ENCODE peak calls at places on chromosomes 6 and 20, in five cellular contexts. E, V, Q, F and B are unnamed samples.

GRCh38 chr20:51562334-51563140 is 20.0 kb upstream of the NFATC2 start:
- DNase-seq in E (peak), V (peak), Q (peak), F (no peak), B (peak)

GRCh38 chr6:64280569-64280968 is 645.0 kb downstream of the PHF3 start:
- DNase-seq in E (no peak), V (no peak), Q (no peak), F (no peak), B (peak)

GRCh38 chr6:7933794-7934193 is 23.2 kb upstream of the TXNDC5 start:
- DNase-seq in E (no peak), V (no peak), Q (no peak), F (peak), B (no peak)

GRCh38 chr6:1240766-1241165 is 71.1 kb upstream of the FOXQ1 start:
- DNase-seq in E (no peak), V (no peak), Q (no peak), F (no peak), B (no peak)

GRCh38 chr6:127690092-127690491 is 113.1 kb downstream of the C6orf58 start:
- DNase-seq in E (no peak), V (no peak), Q (peak), F (no peak), B (peak)

GRCh38 chr6:144893737-144894151 is 608.6 kb downstream of the UTRN start:
- DNase-seq in E (no peak), V (no peak), Q (no peak), F (no peak), B (no peak)

GRCh38 chr6:658244-658643 is 1.3 kb upstream of the HUS1B start:
- DNase-seq in E (no peak), V (peak), Q (no peak), F (no peak), B (no peak)

GRCh38 chr6:132235596-132236280 is 165.5 kb downstream of the MOXD1 start:
- DNase-seq in E (no peak), V (no peak), Q (no peak), F (no peak), B (no peak)

GRCh38 chr20:50824137-50824536 is 29.3 kb downstream of the BCAS4 start:
- DNase-seq in E (no peak), V (no peak), Q (no peak), F (no peak), B (peak)

GRCh38 chr6:157292202-157292601 is 31.1 kb downstream of the TMEM242 start:
- DNase-seq in E (no peak), V (no peak), Q (no peak), F (no peak), B (no peak)

GRCh38 chr6:157709514-157709913 is 113.5 kb upstream of the SNX9 start:
- DNase-seq in E (no peak), V (no peak), Q (no peak), F (no peak), B (no peak)

GRCh38 chr20:4507288-4507719 is 214.4 kb upstream of the PRND start:
- DNase-seq in E (no peak), V (no peak), Q (no peak), F (no peak), B (no peak)

GRCh38 chr6:30572078-30572605 is 900 bp downstream of the ABCF1 start:
- DNase-seq in E (no peak), V (no peak), Q (no peak), F (no peak), B (no peak)

GRCh38 chr6:30944051-30944450 is 3.3 kb downstream of the MUCL3 start:
- DNase-seq in E (no peak), V (no peak), Q (no peak), F (no peak), B (no peak)

GRCh38 chr20:2299301-2299700 is 3.5 kb downstream of the TGM3 start:
- DNase-seq in E (no peak), V (no peak), Q (no peak), F (no peak), B (no peak)

GRCh38 chr6:3518356-3518841 is 61.5 kb upstream of the SLC22A23 start:
- DNase-seq in E (no peak), V (no peak), Q (peak), F (no peak), B (peak)

GRCh38 chr6:17998003-17998402 is 10.6 kb upstream of the KIF13A start:
- DNase-seq in E (no peak), V (no peak), Q (no peak), F (no peak), B (no peak)

GRCh38 chr6:150412221-150412620 is 43.4 kb downstream of the IYD start:
- DNase-seq in E (no peak), V (no peak), Q (no peak), F (no peak), B (no peak)

GRCh38 chr6:27495386-27496135 is 22.7 kb upstream of the ZNF184 start:
- DNase-seq in E (peak), V (peak), Q (peak), F (peak), B (peak)

GRCh38 chr6:154852700-154853099 is 119.5 kb downstream of the SCAF8 start:
- DNase-seq in E (no peak), V (peak), Q (no peak), F (no peak), B (peak)

GRCh38 chr6:129686941-129687627 is 22.9 kb downstream of the ARHGAP18 start:
- DNase-seq in E (no peak), V (no peak), Q (no peak), F (peak), B (no peak)
- TF ChIP-seq JUND in E (no peak), V (no peak), Q (no peak), F (no peak), B (no peak)

DNA sequence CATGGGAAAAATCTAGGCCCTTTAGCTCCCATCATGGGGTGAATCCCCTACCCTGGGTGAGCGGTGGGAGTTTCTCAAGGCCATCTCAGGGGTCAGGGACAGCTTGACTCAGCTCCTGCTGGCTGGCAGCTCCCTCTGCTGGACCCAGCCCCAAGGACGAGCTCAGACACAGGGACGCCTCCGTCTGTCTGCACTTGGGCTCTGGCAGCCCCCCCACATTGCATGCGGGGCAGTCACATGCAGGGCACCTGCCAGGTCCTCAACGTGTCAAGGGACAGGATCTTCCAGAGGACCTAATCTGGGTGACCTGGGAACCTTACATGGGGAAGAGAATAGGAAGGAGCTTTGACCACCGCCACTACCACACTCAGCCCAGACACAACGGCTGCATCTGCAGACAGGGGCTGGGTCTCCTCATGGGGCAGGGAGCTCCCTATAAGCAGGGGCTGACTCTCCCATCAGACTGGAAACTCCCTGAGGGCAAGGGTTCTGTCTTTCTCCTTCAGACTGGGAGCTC is 173.4 kb downstream of the MRPL14 start:
- DNase-seq in E (peak), V (peak), Q (no peak), F (no peak), B (no peak)
- TF ChIP-seq JUND in E (no peak), V (no peak), Q (no peak), F (no peak), B (no peak)

GRCh38 chr6:67717281-67717680 is 917.8 kb upstream of the ADGRB3 start:
- DNase-seq in E (no peak), V (no peak), Q (no peak), F (no peak), B (no peak)
- TF ChIP-seq JUND in E (no peak), V (no peak), Q (no peak), F (no peak), B (no peak)

DNA sequence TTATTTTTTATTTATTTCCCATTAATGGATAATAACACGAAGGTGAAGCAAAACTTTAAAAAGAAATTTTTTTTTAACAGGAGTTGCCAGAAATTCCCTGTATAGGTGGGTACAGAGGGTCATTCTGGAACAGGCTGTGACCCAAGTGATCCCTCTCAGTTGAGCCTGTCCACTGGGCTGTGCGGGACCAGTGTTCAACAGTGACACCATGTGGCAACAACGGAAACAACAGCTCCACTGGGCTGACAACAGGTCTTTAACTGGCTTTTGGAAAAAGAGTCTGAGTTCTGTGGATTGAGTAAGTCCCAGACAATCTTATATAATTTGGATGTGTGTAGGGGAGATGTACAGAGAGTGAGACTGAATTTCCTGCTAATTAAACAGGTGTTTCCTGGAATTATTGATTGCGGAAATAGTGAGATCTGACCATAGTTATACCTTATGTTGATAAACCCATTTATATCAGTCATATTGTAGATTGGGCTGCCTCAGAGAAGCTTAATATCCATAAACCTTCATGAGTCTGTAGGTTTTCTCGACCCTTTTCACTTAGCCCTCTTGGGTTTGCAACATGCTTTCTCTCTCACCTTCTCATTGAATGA is 17.6 kb downstream of the KIAA1755 start:
- DNase-seq in E (peak), V (peak), Q (peak), F (no peak), B (no peak)
- TF ChIP-seq JUND in E (no peak), V (peak), Q (no peak), F (no peak), B (no peak)

DNA sequence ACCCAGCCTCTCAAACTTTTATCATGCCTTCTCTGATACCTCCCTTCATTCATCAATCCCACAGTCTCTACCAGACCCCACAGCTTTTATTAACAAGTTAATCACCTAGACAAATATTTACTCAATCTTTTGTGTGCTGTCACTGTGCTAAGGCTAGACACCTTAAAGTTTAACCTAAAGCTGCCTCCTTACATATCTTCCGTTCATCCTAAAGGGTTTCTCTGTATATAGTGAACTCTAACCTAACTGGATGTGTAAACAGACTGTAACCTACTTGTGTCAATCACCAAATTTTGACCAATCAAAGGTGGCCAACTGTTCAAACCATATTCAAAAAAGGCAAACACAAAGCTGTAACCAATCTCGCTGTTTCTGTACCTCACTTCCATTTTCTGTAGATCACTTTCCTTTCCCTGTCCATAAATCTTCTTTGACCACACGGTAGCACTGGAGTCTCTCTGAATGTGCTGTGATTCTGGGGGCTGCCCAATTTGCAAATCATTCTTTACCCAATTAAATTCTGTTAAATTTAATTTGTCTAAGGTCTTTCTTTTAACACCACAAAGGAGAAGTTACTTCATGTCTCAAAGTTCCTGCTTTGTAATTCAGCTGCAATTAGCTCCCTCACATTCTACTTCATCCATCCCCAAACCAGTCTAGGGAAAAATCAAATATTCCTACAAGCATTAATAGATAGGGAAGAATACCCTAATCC is 72.5 kb downstream of the ARHGAP18 start:
- DNase-seq in E (no peak), V (no peak), Q (no peak), F (no peak), B (no peak)
- TF ChIP-seq JUND in E (no peak), V (no peak), Q (no peak), F (no peak), B (no peak)

DNA sequence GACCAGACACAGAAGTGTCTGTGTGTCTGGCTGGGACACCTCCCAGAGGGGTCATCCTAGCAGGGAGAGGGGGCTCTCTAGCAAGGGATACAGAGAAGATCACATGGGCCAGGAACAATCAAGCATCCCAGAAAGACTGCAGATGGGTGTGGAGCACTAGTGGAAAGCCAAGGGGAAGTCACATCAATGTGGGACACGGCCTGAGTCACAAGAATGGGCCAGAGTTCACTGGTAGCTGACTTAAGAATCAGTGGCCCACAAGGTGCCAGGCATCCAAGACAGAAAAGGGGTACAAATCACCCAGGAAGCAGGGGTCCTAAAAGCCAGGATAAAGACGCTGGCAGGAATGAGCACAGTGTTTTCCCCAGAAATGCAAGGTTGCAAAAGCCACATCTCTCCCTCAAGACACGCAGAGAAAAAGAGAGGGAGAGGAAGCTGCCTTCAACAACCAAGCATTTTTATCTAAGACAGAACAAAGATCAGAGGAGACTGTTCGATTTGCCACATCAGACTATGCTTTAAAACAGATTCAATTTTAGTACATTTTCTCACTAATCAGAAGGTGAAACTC is 113.6 kb upstream of the DST start:
- DNase-seq in E (no peak), V (no peak), Q (no peak), F (no peak), B (no peak)
- TF ChIP-seq JUND in E (no peak), V (no peak), Q (no peak), F (no peak), B (no peak)

DNA sequence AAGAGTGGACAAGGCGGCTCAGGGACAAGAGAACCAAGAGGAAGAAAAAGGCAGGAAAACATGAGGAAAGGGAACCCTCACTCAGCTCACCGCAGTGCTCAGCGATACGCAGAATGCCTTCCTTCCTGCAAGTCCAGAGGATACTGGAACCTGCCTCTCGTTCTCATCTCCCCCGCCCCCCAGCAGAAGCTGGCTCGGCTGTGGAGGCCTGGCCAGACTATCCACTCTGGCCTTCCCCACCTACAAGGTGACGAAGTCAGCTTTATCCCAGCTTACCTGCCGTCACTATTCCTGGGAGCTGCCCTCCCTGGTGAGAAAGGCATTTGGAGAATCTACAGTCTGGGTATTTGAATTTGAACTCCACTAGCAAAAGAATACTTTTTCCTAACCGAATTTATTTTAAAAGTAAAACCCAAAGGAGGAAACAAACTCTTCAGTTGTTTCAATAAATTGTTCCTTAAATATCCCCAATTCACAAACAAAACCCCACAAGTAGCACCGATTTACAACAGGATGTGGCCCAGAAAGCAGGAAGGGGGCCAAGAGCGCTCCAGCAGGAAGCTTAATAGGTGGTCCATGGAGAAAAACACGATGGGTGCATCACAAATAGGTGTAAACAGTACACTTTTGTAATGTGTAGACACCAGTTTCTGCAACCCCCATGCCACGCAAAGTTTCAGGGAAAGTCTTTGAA is 2.1 kb upstream of the DIDO1 start:
- DNase-seq in E (no peak), V (no peak), Q (no peak), F (no peak), B (no peak)
- TF ChIP-seq JUND in E (no peak), V (no peak), Q (no peak), F (no peak), B (no peak)

DNA sequence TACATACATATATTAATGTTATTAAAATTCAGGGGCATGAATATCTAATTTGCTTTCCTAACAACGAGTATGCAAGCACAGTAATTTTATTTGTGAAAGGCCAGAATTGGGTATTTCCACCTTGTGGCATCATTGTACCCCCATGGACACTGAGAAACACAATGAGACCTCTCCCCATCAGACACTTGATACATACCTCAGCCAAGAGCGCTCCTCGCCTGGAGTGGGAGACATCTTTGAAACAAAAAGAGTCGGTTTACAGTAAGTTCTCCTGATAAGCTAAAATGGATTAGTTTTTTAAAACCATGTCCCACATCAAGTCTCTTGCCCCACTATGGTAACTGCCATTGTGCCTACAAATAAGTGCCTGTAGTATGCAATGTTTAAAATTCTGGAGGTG is 2.1 kb downstream of the CNR1 start:
- DNase-seq in E (no peak), V (no peak), Q (no peak), F (no peak), B (no peak)
- TF ChIP-seq JUND in E (no peak), V (no peak), Q (no peak), F (no peak), B (no peak)